ENCODE peak calls at places on chromosome 10, in four cellular contexts. L, O, B and K are unnamed samples. For H3K36me3, the result is how much of the 10 kb centered on the place peaks cover.

GRCh38 chr10:4141471-4141870 is 356.5 kb upstream of the KLF6 start:
- DNase-seq in L (no peak), O (peak), B (no peak), K (no peak)

GRCh38 chr10:14602807-14603538 is 171.7 kb downstream of the FAM107B start:
- DNase-seq in L (no peak), O (peak), B (no peak), K (peak)

GRCh38 chr10:33330543-33331019 is 3.9 kb downstream of the NRP1 start:
- DNase-seq in L (peak), O (peak), B (peak), K (peak)

GRCh38 chr10:72808001-72808400 is 85.5 kb upstream of the OIT3 start:
- DNase-seq in L (no peak), O (no peak), B (no peak), K (no peak)

GRCh38 chr10:52644678-52645434 is 127.7 kb downstream of the MBL2 start:
- DNase-seq in L (no peak), O (peak), B (no peak), K (peak)

GRCh38 chr10:116947838-116948529 is 57.0 kb downstream of the SHTN1 start:
- DNase-seq in L (no peak), O (peak), B (no peak), K (peak)

GRCh38 chr10:103645141-103646054 is 151.9 kb downstream of the NEURL1 start:
- DNase-seq in L (peak), O (peak), B (peak), K (no peak)

GRCh38 chr10:1360581-1361164 is 304.5 kb downstream of the WDR37 start:
- DNase-seq in L (no peak), O (no peak), B (no peak), K (no peak)

GRCh38 chr10:129704786-129705525 is 237.9 kb downstream of the MGMT start:
- DNase-seq in L (no peak), O (peak), B (no peak), K (no peak)

GRCh38 chr10:75502389-75502788 is 71.0 kb downstream of the LRMDA start:
- DNase-seq in L (no peak), O (no peak), B (no peak), K (no peak)

GRCh38 chr10:75498866-75499265 is 67.4 kb downstream of the LRMDA start:
- DNase-seq in L (no peak), O (no peak), B (no peak), K (no peak)

GRCh38 chr10:75502838-75503237 is 71.4 kb downstream of the LRMDA start:
- DNase-seq in L (no peak), O (no peak), B (no peak), K (no peak)

GRCh38 chr10:75497997-75498797 is 66.8 kb downstream of the LRMDA start:
- DNase-seq in L (peak), O (peak), B (peak), K (peak)

GRCh38 chr10:75499556-75499955 is 68.1 kb downstream of the LRMDA start:
- DNase-seq in L (no peak), O (no peak), B (no peak), K (no peak)
- H3K36me3 ChIP-seq in L (under half), O (under half), B (under half), K (under half)

DNA sequence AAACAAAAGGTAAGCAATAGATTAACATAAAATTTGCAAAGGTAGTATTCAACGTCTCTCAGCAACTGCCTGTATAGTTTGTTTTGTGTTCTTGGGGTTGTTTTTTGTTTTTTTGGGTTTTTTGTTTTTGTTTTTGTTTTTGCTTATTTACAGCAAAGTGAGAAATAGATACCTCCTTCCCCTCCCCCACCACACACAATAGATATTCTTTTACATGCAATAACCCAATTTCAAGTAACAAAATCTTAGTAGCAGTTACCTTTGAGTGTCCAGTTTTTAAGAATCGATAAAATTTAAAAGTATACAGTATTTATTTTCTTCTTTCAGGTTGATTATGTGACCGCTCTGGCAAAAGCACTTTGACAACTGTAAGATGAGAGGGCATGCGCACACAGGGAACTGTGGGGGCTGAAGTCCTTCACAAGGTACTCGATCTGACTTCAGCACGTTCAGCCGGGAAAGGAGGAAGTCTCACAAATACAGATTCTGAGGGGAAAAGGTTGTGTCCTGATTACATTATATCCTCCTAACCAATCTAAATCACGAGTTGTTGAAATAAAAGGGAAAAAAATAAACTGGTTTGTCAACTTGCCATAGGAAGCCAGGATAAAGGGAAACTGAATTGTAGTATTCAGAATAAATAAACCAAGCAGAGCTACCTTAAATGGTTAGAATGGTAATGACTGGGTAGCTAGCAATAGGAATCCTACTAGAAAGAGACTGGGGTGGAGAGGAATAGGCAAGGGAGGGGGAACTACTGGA is 47.8 kb downstream of the CPEB3 start:
- DNase-seq in L (peak), O (peak), B (peak), K (peak)
- H3K27ac ChIP-seq in L (peak), O (no peak), B (peak), K (no peak)

DNA sequence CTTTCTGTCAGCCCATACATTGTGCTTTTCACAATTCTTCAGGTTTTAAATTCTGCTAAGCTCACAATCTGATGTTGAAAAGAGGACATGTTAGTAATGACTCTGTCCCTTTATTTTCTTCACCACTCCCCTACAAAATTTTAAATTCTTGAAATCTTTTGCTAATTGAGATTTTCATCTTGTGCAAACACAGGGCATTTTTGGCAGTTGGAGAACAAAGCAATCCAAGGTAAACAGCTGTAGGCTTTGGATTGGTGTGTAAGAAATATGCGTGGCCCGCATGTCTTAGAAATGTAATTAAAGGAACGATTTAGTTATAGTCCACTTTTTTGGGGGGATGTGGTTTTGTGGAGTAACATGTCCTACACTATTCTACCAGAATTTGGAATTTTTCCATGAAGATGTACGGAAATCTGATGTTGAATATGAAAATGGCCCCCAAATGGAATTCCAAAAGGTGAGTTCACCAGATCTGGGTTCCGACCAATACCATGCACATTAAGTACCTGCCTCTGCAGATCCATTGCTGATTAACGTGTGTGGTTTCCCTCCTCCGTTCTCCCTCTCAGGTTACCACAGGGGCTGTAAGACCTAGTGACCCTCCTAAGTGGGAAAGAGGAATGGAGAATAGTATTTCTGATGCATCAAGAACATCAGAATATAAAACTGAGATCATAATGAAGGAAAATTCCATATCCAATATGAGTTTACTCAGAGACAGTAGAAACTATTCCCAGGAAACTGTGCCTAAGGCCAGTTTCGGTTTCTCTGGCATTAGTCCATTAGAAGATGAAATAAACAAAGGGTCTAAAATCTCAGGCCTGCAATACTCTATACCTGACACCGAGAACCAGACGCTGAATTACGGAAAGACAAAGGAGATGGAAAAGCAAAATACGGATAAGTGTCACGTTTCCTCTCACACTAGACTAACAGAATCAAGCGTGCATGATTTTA is 181.1 kb downstream of the ARHGAP21 start:
- DNase-seq in L (no peak), O (no peak), B (no peak), K (no peak)
- H3K36me3 ChIP-seq in L (under half), O (under half), B (half or more), K (under half)

GRCh38 chr10:99418910-99419624 is 11.4 kb downstream of the GOT1 start:
- DNase-seq in L (no peak), O (no peak), B (no peak), K (peak)

GRCh38 chr10:99421233-99421739 is 9.1 kb downstream of the GOT1 start:
- DNase-seq in L (no peak), O (no peak), B (no peak), K (no peak)

GRCh38 chr10:99419688-99420087 is 10.7 kb downstream of the GOT1 start:
- DNase-seq in L (no peak), O (no peak), B (no peak), K (no peak)

GRCh38 chr10:99425204-99425603 is 5.2 kb downstream of the GOT1 start:
- DNase-seq in L (no peak), O (no peak), B (no peak), K (no peak)

DNA sequence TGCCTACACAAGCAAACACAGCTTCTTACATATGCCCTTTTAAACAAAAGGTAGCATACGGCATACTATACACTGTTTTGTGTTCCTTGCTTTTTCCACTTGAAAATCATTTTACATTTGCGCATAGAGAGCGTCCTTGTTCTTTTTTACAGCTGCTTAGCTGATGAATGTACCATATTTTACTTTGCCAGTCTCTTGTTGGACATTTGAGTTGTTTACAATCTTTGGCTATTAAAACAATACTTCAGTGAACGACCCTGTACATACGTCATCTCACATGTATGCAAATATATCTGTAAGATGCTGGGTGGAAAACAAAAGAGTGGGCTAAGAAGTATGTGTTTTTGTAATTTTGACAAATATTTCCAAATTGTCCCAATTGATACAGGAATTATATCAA is 7.7 kb downstream of the GOT1 start:
- DNase-seq in L (no peak), O (no peak), B (no peak), K (no peak)
- H3K27ac ChIP-seq in L (no peak), O (no peak), B (no peak), K (no peak)

GRCh38 chr10:34475222-34475621 is 339.9 kb downstream of the PARD3 start:
- DNase-seq in L (no peak), O (peak), B (no peak), K (no peak)
- H3K36me3 ChIP-seq in L (under half), O (under half), B (under half), K (under half)

GRCh38 chr10:79275431-79275851 is 71.8 kb upstream of the PPIF start:
- DNase-seq in L (peak), O (no peak), B (peak), K (no peak)

GRCh38 chr10:79280956-79281355 is 66.3 kb upstream of the PPIF start:
- DNase-seq in L (no peak), O (no peak), B (no peak), K (no peak)

GRCh38 chr10:79274279-79275104 is 72.8 kb upstream of the PPIF start:
- DNase-seq in L (peak), O (no peak), B (peak), K (no peak)

GRCh38 chr10:79275105-79275430 is 72.2 kb upstream of the PPIF start:
- DNase-seq in L (no peak), O (no peak), B (no peak), K (no peak)

DNA sequence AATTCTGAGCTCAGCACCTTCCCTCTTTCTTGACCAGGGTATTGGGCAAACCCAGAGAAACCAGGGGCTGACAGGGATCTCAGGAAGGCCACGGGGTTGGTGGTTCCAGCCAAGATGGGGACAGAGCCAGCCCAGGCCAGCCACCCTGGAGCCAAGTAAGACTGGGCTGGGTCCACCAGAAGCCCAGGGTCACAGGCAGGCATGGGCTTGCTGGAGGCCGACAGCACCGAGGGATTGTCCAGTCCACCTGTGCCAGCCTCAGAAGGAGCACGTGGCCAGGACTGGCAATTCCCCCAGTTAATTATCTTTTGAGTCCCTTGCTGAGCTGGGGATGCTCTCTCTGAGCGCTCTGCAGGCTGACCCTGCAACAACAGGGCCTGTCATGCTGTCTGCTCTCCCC is 69.7 kb upstream of the PPIF start:
- DNase-seq in L (no peak), O (no peak), B (no peak), K (no peak)
- H3K27ac ChIP-seq in L (peak), O (no peak), B (no peak), K (no peak)

GRCh38 chr10:26445411-26446031 is 7.4 kb downstream of the APBB1IP start:
- DNase-seq in L (no peak), O (no peak), B (no peak), K (no peak)
- H3K36me3 ChIP-seq in L (under half), O (under half), B (under half), K (under half)

GRCh38 chr10:71015674-71016073 is 127.3 kb upstream of the PCBD1 start:
- DNase-seq in L (no peak), O (no peak), B (no peak), K (no peak)
- H3K27ac ChIP-seq in L (no peak), O (no peak), B (no peak), K (no peak)